ENCODE peak calls at places on chromosomes 11 and 22, in four cellular contexts. H, Y, G and R are unnamed samples.

GRCh38 chr11:99822846-99823565 is 802.3 kb downstream of the CNTN5 start:
- DNase-seq in G (no peak), H (no peak), Y (no peak), R (no peak)

GRCh38 chr11:118002541-118003019 is 16.4 kb downstream of the IL10RA start:
- DNase-seq in H (no peak), G (peak; percentile 52), Y (no peak), R (no peak)

GRCh38 chr11:26730711-26731460 is 9.0 kb upstream of the SLC5A12 start:
- DNase-seq in G (peak; percentile 38), H (no peak), Y (no peak), R (no peak)

GRCh38 chr11:104967493-104968364 is 645 bp downstream of the CASP4 start:
- DNase-seq in G (peak; percentile 16), H (no peak), Y (no peak), R (no peak)

GRCh38 chr11:24453129-24453723 is 43.6 kb upstream of the LUZP2 start:
- DNase-seq in Y (no peak), G (peak; percentile 2), H (no peak), R (no peak)

GRCh38 chr22:24091551-24092420 is 80.7 kb downstream of the CABIN1 start:
- DNase-seq in H (no peak), G (no peak), Y (peak; percentile 42), R (peak; percentile 53)

GRCh38 chr11:877565-877964 is 33.0 kb downstream of the CHID1 start:
- DNase-seq in G (no peak), H (no peak), Y (no peak), R (no peak)

GRCh38 chr11:1077417-1078119 is 2.9 kb downstream of the MUC2 start:
- DNase-seq in H (no peak), Y (peak; percentile 53), G (no peak), R (no peak)

GRCh38 chr11:110972640-110973039 is 260.4 kb upstream of the ARHGAP20 start:
- DNase-seq in Y (no peak), H (peak; percentile 68), G (peak; percentile 91), R (no peak)

GRCh38 chr11:78350646-78351165 is 66.9 kb downstream of the GAB2 start:
- DNase-seq in Y (no peak), H (no peak), G (peak; percentile 76), R (no peak)

GRCh38 chr22:38704568-38705234 is 1.0 kb upstream of the GTPBP1 start:
- DNase-seq in H (no peak), Y (no peak), G (peak; percentile 31), R (no peak)

GRCh38 chr11:13963949-13964770 is 1.6 kb downstream of the SPON1 start:
- DNase-seq in G (no peak), Y (peak; percentile 70), H (no peak), R (no peak)

GRCh38 chr22:36117053-36117554 is 43.5 kb downstream of the APOL3 start:
- DNase-seq in G (no peak), Y (no peak), H (no peak), R (no peak)

GRCh38 chr22:38609371-38609770 is 39.4 kb upstream of the DMC1 start:
- DNase-seq in H (no peak), G (no peak), Y (no peak), R (no peak)

GRCh38 chr11:46237248-46238077 is 40.0 kb upstream of the CREB3L1 start:
- DNase-seq in H (peak; percentile 51), Y (peak; percentile 81), G (peak; percentile 92), R (no peak)

GRCh38 chr11:125245299-125245698 is 80.7 kb downstream of the PKNOX2 start:
- DNase-seq in G (peak; percentile 68), H (no peak), Y (no peak), R (no peak)

GRCh38 chr22:29270475-29271271 is 2.6 kb downstream of the EWSR1 start:
- DNase-seq in Y (no peak), H (no peak), G (peak; percentile 44), R (no peak)

GRCh38 chr22:27228771-27229170 is 571.4 kb downstream of the MIAT start:
- DNase-seq in H (no peak), Y (no peak), G (no peak), R (no peak)

GRCh38 chr11:662689-663274 is 25.7 kb downstream of the DRD4 start:
- DNase-seq in Y (peak; percentile 85), H (peak; percentile 7), G (peak; percentile 63), R (no peak)

GRCh38 chr11:34407121-34407813 is 31.5 kb upstream of the CAT start:
- DNase-seq in Y (no peak), H (no peak), G (no peak), R (no peak)

GRCh38 chr11:134229131-134229790 is 4.8 kb downstream of the VPS26B start:
- DNase-seq in G (no peak), Y (no peak), H (no peak), R (no peak)

GRCh38 chr22:23591846-23592245 is 11.8 kb upstream of the IGLL1 start:
- DNase-seq in G (no peak), Y (no peak), H (no peak), R (no peak)

GRCh38 chr22:17118342-17118741 is 2.8 kb downstream of the TMEM121B start:
- DNase-seq in G (no peak), Y (no peak), H (no peak), R (no peak)

GRCh38 chr22:17120281-17120680 is 879 bp downstream of the TMEM121B start:
- DNase-seq in H (no peak), Y (peak; percentile 78), G (peak; percentile 53), R (no peak)

GRCh38 chr22:17121235-17122195 is at the start of gene TMEM121B:
- DNase-seq in G (peak; percentile 47), Y (peak; percentile 82), H (no peak), R (no peak)

GRCh38 chr22:17119481-17120202 is 1.5 kb downstream of the TMEM121B start:
- DNase-seq in H (no peak), G (no peak), Y (no peak), R (no peak)

GRCh38 chr22:17120711-17121234 is 387 bp downstream of the TMEM121B start:
- DNase-seq in H (no peak), Y (no peak), G (no peak), R (no peak)
- H3K4me3 ChIP-seq in H (peak overlapping the region; percentile 46), Y (peak overlapping the region; percentile 54), G (peak overlapping the region; percentile 34), R (peak overlapping the region; percentile 68)

DNA sequence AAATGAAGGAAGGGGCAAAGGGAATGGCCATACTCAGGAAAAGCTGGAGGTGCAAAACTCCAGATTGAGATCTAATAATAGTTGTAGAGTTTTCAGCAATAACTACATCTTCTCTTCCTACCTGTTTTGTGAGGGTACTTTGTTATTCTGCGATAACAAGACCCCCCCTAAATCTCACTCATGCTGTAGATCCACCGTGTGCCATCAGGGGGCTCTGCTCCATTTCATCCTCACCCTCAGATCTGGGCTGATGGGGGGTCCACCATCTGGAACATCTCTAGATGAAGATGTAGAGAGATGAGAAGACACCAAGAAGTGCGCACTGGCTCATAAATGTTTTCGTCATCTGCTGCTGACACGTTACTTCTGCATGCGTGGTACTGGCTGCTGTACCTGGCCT is 135.9 kb upstream of the KIRREL3 start:
- DNase-seq in Y (no peak), H (no peak), G (no peak), R (no peak)
- TF ChIP-seq CTCF in Y (no peak), H (no peak), G (no peak), R (no peak)

GRCh38 chr11:71527576-71528210 is 626 bp downstream of the KRTAP5-7 start:
- DNase-seq in G (no peak), Y (peak; percentile 6), H (no peak), R (no peak)

GRCh38 chr11:71525188-71525937 is 1.7 kb upstream of the KRTAP5-7 start:
- DNase-seq in Y (peak; percentile 17), G (no peak), H (no peak), R (no peak)

GRCh38 chr11:71530602-71531001 is 3.5 kb downstream of the KRTAP5-7 start:
- DNase-seq in G (no peak), H (no peak), Y (peak; percentile 16), R (no peak)

DNA sequence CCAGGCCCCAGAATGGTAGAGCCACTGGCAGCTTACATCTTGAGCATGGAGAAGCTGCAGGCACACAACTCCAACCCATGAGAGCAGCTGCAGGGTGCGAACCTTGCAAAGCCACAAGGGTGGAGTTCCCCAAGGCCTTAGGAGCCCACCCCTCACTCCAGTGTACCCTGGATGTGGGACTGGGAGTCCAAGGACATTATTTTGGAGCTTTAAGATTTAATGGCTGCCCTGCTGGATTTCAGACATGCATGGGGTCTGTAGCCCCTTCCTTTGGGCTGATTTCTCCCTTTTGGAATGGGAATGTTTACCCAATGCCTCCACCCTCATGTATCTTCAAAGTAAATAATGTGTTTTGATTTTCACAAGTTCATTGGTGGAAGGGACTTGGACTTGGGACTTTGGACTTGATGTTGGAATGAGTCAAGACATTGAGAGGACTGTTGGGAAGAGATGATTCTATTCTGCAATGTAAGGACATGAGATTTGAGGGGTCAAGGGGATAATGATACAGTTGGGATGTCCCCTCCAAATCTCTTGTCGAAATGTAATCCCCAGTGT is 1.1 kb upstream of the KRTAP5-7 start:
- DNase-seq in H (no peak), G (no peak), Y (peak; percentile 28), R (no peak)
- H3K4me3 ChIP-seq in H (no peak overlapping the region), G (no peak overlapping the region), Y (no peak overlapping the region), R (no peak overlapping the region)

GRCh38 chr22:49798486-49799151 is 29.1 kb downstream of the BRD1 start:
- DNase-seq in H (no peak), G (no peak), Y (no peak), R (no peak)
- TF ChIP-seq CTCF in H (no peak), G (no peak), Y (no peak), R (no peak)

DNA sequence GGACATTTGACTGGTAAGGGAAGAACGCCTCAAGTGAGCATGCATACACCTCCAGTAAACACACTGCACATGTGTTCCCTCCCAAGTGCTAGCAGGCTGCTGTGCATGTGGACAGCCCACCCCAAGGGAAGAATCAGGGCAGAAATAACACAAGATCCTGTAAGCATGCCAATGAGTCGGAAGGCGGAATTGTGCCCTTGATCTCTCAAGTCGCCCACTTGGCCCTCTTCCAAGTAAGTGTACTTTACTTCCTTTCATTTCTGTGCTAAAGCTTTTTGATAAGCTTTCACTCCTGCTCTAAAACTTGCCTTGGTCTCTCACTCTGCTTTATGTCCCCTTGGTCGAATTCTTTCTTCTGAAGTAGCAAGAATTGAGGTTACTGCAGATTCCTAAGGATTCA is 139.6 kb downstream of the TRPC6 start:
- DNase-seq in H (no peak), Y (no peak), G (no peak), R (no peak)
- H3K4me3 ChIP-seq in H (no peak overlapping the region), Y (no peak overlapping the region), G (no peak overlapping the region), R (no peak overlapping the region)

GRCh38 chr11:58923300-58923788 is 15.9 kb upstream of the GLYATL1 start:
- DNase-seq in H (no peak), Y (no peak), G (peak; percentile 37), R (no peak)
- TF ChIP-seq CTCF in H (peak; percentile 51), Y (no peak), G (peak; percentile 36), R (no peak)

DNA sequence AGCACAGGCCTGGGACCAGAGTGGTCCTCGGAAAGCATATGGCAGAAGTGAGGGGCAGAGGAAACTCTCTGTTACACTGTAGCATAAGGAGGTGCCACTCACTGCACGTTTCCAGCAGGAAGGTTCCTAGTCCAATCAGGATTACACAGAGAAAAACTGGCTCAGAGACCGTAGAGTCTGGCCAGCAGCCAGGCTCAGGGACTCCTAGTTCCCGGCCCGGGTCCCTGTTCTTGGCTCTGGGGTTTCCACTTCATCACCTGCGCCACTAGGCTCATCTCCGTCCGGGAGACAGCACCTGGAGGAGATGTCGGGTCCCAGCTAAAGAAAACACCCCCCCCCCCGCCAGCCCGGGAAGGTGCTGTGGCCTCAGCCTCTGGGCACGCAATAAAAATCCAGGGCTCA is 1.1 kb downstream of the TTLL12 start:
- DNase-seq in G (peak; percentile 39), H (no peak), Y (no peak), R (no peak)
- H3K4me3 ChIP-seq in G (peak overlapping the region; percentile 77), H (peak overlapping the region; percentile 74), Y (peak overlapping the region; percentile 71), R (peak overlapping the region; percentile 84)